ENCODE peak calls at places on chromosomes 5 and 9, in six cellular contexts. M is NCI-H1105, E is hippocampal formation, T is HT-29, O is GM19239, W is right lobe of liver. Z is an unnamed sample.

GRCh38 chr5:156522651-156523529 is 195.9 kb downstream of the SGCD start:
- DNase-seq in M (peak), E (no peak), T (no peak), O (no peak), W (no peak), Z (no peak)

GRCh38 chr9:79477955-79478751 is 93.6 kb upstream of the TLE4 start:
- DNase-seq in M (no peak), E (peak), T (peak), O (no peak), W (no peak), Z (no peak)

GRCh38 chr9:91359734-91360470 is 1.8 kb downstream of the AUH start:
- DNase-seq in M (no peak), E (no peak), T (no peak), O (no peak), W (no peak), Z (no peak)

GRCh38 chr9:114288233-114289051 is 34.5 kb upstream of the ORM1 start:
- DNase-seq in M (no peak), E (no peak), T (no peak), O (no peak), W (peak), Z (no peak)

GRCh38 chr9:121840838-121841760 is 189.7 kb downstream of the DAB2IP start:
- DNase-seq in M (no peak), E (no peak), T (no peak), O (no peak), W (peak), Z (no peak)

GRCh38 chr5:133873454-133873853 is 95.0 kb downstream of the C5orf15 start:
- DNase-seq in M (no peak), E (no peak), T (no peak), O (no peak), W (no peak), Z (no peak)

GRCh38 chr5:99105216-99105615 is 176.4 kb upstream of the CHD1 start:
- DNase-seq in M (peak), E (peak), T (peak), O (no peak), W (no peak), Z (no peak)

GRCh38 chr9:19471737-19472648 is 63.2 kb downstream of the ACER2 start:
- DNase-seq in M (peak), E (peak), T (peak), O (peak), W (no peak), Z (no peak)

GRCh38 chr9:134895849-134896833 is 15.5 kb downstream of the FCN2 start:
- DNase-seq in M (no peak), E (no peak), T (no peak), O (no peak), W (peak), Z (peak)

GRCh38 chr5:181028032-181028819 is 11.8 kb upstream of the BTNL9 start:
- DNase-seq in M (no peak), E (no peak), T (peak), O (no peak), W (no peak), Z (no peak)